ENCODE peak calls at places on chromosomes 4 and X, in four cellular contexts. X is AG04450, L is heart left ventricle, G is IMR-90. D is an unnamed sample.
A peak's percentile ranks its signal among the peaks of the same experiment; 100 is the strongest.

GRCh38 chr4:869776-870175 is 43.8 kb upstream of the CPLX1 start:
- DNase-seq in X (no peak), L (no peak), G (no peak), D (no peak)

GRCh38 chr4:180789929-180790328 is 1453.3 kb upstream of the TENM3 start:
- DNase-seq in X (no peak), L (no peak), G (no peak), D (no peak)

GRCh38 chrX:68588653-68589371 is 58.7 kb upstream of the STARD8 start:
- DNase-seq in X (no peak), L (no peak), G (peak; percentile 1), D (no peak)

GRCh38 chr4:141180991-141181760 is 39.5 kb upstream of the ZNF330 start:
- DNase-seq in X (no peak), L (no peak), G (no peak), D (no peak)

GRCh38 chr4:152992491-152992890 is 56.4 kb downstream of the FHDC1 start:
- DNase-seq in X (no peak), L (no peak), G (no peak), D (no peak)

GRCh38 chr4:166422475-166422874 is 549.4 kb downstream of the TLL1 start:
- DNase-seq in X (peak; percentile 1), L (no peak), G (peak; percentile 2), D (peak; percentile 5)

GRCh38 chr4:106486533-106486932 is 118.0 kb upstream of the GIMD1 start:
- DNase-seq in X (no peak), L (no peak), G (no peak), D (no peak)

GRCh38 chr4:3436048-3436797 is 5.5 kb upstream of the HGFAC start:
- DNase-seq in X (no peak), L (peak; percentile 51), G (no peak), D (no peak)

GRCh38 chr4:1294424-1294823 is 4.7 kb downstream of the MAEA start:
- DNase-seq in X (no peak), L (no peak), G (no peak), D (no peak)

GRCh38 chr4:24070117-24070516 is 180.3 kb upstream of the PPARGC1A start:
- DNase-seq in X (peak; percentile 81), L (no peak), G (peak; percentile 96), D (peak; percentile 9)

GRCh38 chr4:122625156-122625555 is 4.3 kb upstream of the IL21 start:
- DNase-seq in X (no peak), L (no peak), G (peak; percentile 30), D (no peak)

GRCh38 chrX:88135735-88136134 is 611.3 kb upstream of the CPXCR1 start:
- DNase-seq in X (no peak), L (no peak), G (no peak), D (no peak)

GRCh38 chrX:1546601-1547275 is 9.8 kb upstream of the P2RY8 start:
- DNase-seq in X (no peak), L (no peak), G (no peak), D (no peak)

GRCh38 chrX:153645151-153645550 is 1.9 kb upstream of the DUSP9 start:
- DNase-seq in X (no peak), L (peak; percentile 2), G (no peak), D (no peak)

GRCh38 chr4:107379054-107379869 is 340.8 kb downstream of the PAPSS1 start:
- DNase-seq in X (no peak), L (no peak), G (peak; percentile 47), D (no peak)

GRCh38 chr4:122921971-122922876 is at the start of gene NUDT6:
- DNase-seq in X (peak; percentile 6), L (peak; percentile 78), G (peak; percentile 69), D (no peak)

GRCh38 chr4:87038837-87039715 is 104.3 kb downstream of the AFF1 start:
- DNase-seq in X (peak; percentile 59), L (no peak), G (peak; percentile 91), D (peak; percentile 28)

GRCh38 chrX:109472939-109473713 is 8.8 kb downstream of the GUCY2F start:
- DNase-seq in X (no peak), L (no peak), G (peak; percentile 31), D (no peak)

GRCh38 chr4:1344696-1345095 is 2.3 kb upstream of the UVSSA start:
- DNase-seq in X (no peak), L (peak; percentile 21), G (peak; percentile 8), D (no peak)

GRCh38 chrX:74293343-74293946 is 10.5 kb upstream of the ZCCHC13 start:
- DNase-seq in X (peak; percentile 36), L (peak; percentile 85), G (peak; percentile 73), D (no peak)

GRCh38 chr4:1361391-1361790 is 14.4 kb downstream of the UVSSA start:
- DNase-seq in X (no peak), L (no peak), G (no peak), D (no peak)

GRCh38 chr4:48553720-48554119 is 63.7 kb downstream of the ZAR1 start:
- DNase-seq in X (no peak), L (no peak), G (no peak), D (no peak)

GRCh38 chrX:123348468-123348867 is 164.4 kb downstream of the GRIA3 start:
- DNase-seq in X (no peak), L (no peak), G (no peak), D (no peak)

GRCh38 chrX:119015407-119016242 is 41.2 kb downstream of the LONRF3 start:
- DNase-seq in X (peak; percentile 41), L (peak; percentile 69), G (peak; percentile 80), D (peak; percentile 44)

GRCh38 chr4:153232768-153233167 is 28.5 kb downstream of the TRIM2 start:
- DNase-seq in X (no peak), L (no peak), G (no peak), D (no peak)

GRCh38 chrX:70398899-70399298 is 24.2 kb upstream of the GDPD2 start:
- DNase-seq in X (no peak), L (no peak), G (peak; percentile 16), D (no peak)

GRCh38 chr4:145820407-145820806 is 118.2 kb downstream of the ZNF827 start:
- DNase-seq in X (no peak), L (no peak), G (peak; percentile 40), D (no peak)

GRCh38 chrX:24577091-24577490 is 70.1 kb downstream of the PCYT1B start:
- DNase-seq in X (no peak), L (no peak), G (no peak), D (no peak)

GRCh38 chrX:9997524-9997923 is 30.4 kb downstream of the CLDN34 start:
- DNase-seq in X (no peak), L (no peak), G (no peak), D (no peak)

GRCh38 chr4:10097906-10098769 is 18.5 kb downstream of the WDR1 start:
- DNase-seq in X (no peak), L (no peak), G (no peak), D (no peak)

GRCh38 chr4:10098770-10099139 is 17.8 kb downstream of the WDR1 start:
- DNase-seq in X (no peak), L (no peak), G (peak; percentile 80), D (no peak)

GRCh38 chr4:10095296-10095991 is 21.2 kb downstream of the WDR1 start:
- DNase-seq in X (no peak), L (peak; percentile 56), G (no peak), D (no peak)

GRCh38 chr4:10096201-10096975 is 20.2 kb downstream of the WDR1 start:
- DNase-seq in X (peak; percentile 80), L (peak; percentile 81), G (peak; percentile 94), D (peak; percentile 81)

GRCh38 chr4:10096976-10097330 is 19.6 kb downstream of the WDR1 start:
- DNase-seq in X (no peak), L (no peak), G (no peak), D (no peak)
- H3K27ac ChIP-seq in X (peak overlapping the region; percentile 95), L (peak overlapping the region; percentile 82), G (peak overlapping the region; percentile 77), D (peak overlapping the region; percentile 89)

GRCh38 chr4:112140536-112140935 is 4.7 kb upstream of the FAM241A start:
- DNase-seq in X (no peak), L (no peak), G (no peak), D (no peak)

GRCh38 chr4:112145326-112145819 is at the start of gene FAM241A:
- DNase-seq in X (peak; percentile 38), L (peak; percentile 96), G (peak; percentile 64), D (no peak)

GRCh38 chr4:112144546-112145325 is 518 bp upstream of the FAM241A start:
- DNase-seq in X (no peak), L (no peak), G (no peak), D (peak; percentile 11)

GRCh38 chr4:112141366-112142138 is 3.7 kb upstream of the FAM241A start:
- DNase-seq in X (no peak), L (no peak), G (no peak), D (no peak)

GRCh38 chr4:112142152-112142551 is 3.1 kb upstream of the FAM241A start:
- DNase-seq in X (no peak), L (no peak), G (no peak), D (no peak)
- H3K27ac ChIP-seq in X (no peak overlapping the region), L (no peak overlapping the region), G (no peak overlapping the region), D (no peak overlapping the region)

GRCh38 chr4:22987861-22988260 is 295.1 kb downstream of the GBA3 start:
- DNase-seq in X (no peak), L (no peak), G (peak; percentile 34), D (no peak)
- H3K27ac ChIP-seq in X (no peak overlapping the region), L (no peak overlapping the region), G (no peak overlapping the region), D (no peak overlapping the region)

DNA sequence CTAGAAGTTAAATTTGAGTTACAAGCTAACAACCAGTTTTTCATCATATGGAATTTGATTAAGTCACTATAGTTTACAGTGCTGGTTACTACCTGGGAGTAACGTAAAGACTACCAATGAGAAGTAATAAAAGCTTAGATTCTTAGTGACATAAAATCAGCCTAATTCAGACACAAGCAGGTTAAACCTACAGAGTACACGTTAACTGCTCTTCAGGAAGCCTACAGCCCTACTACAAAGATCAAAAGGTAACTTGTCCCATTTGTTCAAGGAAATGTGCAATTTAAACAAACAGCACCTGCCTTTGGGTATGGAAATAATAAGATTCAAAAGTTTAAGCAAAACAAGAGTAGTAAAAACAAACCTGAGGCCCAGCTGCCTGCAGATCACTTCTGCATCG is 21.5 kb downstream of the PRSS12 start:
- DNase-seq in X (no peak), L (no peak), G (no peak), D (no peak)
- H3K27ac ChIP-seq in X (no peak overlapping the region), L (no peak overlapping the region), G (no peak overlapping the region), D (no peak overlapping the region)

GRCh38 chr4:173191623-173192041 is 23.0 kb downstream of the GALNT7 start:
- DNase-seq in X (no peak), L (no peak), G (peak; percentile 52), D (no peak)
- H3K27ac ChIP-seq in X (no peak overlapping the region), L (no peak overlapping the region), G (no peak overlapping the region), D (peak overlapping the region; percentile 0)

DNA sequence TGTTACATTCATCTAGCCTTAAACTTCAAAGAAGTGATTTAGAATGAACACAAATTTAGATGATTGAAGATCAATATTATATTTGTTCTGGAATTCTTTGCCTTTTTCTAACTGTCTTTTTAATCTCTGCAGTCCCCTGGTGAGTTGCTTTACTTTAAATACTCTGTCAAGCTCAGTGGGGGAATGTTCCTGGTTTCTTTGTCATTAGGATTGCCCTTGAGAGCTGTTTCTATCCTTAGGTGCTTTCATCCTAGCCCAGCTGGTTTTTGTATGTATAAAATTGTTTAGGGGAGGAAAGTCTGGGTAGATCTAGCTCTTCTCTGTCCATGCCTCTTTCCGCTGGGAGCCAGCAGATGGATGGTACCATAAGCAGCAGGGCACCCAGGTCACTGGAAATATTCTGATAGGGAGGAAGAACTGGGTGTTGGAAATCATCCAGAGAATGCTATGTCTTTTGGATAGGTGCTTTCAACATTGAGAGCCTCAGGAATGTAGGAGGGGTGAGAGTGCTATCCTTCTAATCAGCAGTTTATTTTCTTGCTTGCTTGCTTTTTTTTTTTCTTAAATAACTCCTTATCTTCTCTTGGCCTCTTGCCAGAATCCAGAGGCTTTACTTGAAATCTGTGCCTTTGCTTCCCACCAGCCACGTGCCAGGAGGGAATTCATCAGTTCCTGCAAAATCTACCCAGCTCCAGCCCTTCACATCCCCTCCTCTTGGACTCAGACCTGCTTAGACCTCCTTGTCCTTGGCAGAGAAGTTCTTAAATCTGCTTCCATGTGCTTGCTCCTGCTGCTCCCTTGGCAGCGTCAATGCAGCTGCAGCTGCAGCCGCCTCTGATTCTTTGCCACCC is 215.3 kb upstream of the ANXA3 start:
- DNase-seq in X (no peak), L (no peak), G (peak; percentile 1), D (peak; percentile 4)
- H3K27ac ChIP-seq in X (no peak overlapping the region), L (no peak overlapping the region), G (no peak overlapping the region), D (no peak overlapping the region)

D was measured in keratinocyte.